ENCODE peak calls at places on chromosomes 16 and 17, in nine cellular contexts. One of them, this sample, is unnamed.

GRCh38 chr17:29379084-29379811 is 10.9 kb upstream of the TAOK1 start:
- DNase-seq in posterior vena cava: no peak
- DNase-seq in osteocyte: no peak
- DNase-seq in aorta: no peak
- DNase-seq in IMR-90: no peak
- DNase-seq in stimulated activated CD8-positive, alpha-beta memory T cell treated with anti-CD3 and anti-CD28 coated beads, Interleukin-4, amount 100 ng/mL, for 24 hours: no peak
- DNase-seq in epithelial cell of prostate: no peak
- DNase-seq in T-helper 1 cell: no peak
- DNase-seq in AG04450: no peak
- DNase-seq in this sample: no peak

GRCh38 chr17:13558588-13558987 is 43.1 kb downstream of the HS3ST3A1 start:
- DNase-seq in AG04450: no peak
- DNase-seq in stimulated activated CD8-positive, alpha-beta memory T cell treated with anti-CD3 and anti-CD28 coated beads, Interleukin-4, amount 100 ng/mL, for 24 hours: no peak
- DNase-seq in IMR-90: no peak
- DNase-seq in T-helper 1 cell: no peak
- DNase-seq in aorta: no peak
- DNase-seq in osteocyte: no peak
- DNase-seq in posterior vena cava: no peak
- DNase-seq in epithelial cell of prostate: no peak
- DNase-seq in this sample: no peak

GRCh38 chr16:2292221-2292620 is 24.3 kb upstream of the RNPS1 start:
- DNase-seq in osteocyte: no peak
- DNase-seq in T-helper 1 cell: no peak
- DNase-seq in IMR-90: no peak
- DNase-seq in AG04450: no peak
- DNase-seq in aorta: no peak
- DNase-seq in posterior vena cava: no peak
- DNase-seq in epithelial cell of prostate: no peak
- DNase-seq in stimulated activated CD8-positive, alpha-beta memory T cell treated with anti-CD3 and anti-CD28 coated beads, Interleukin-4, amount 100 ng/mL, for 24 hours: no peak
- DNase-seq in this sample: no peak

GRCh38 chr16:50774960-50775359 is 33.1 kb downstream of the CYLD start:
- DNase-seq in epithelial cell of prostate: no peak
- DNase-seq in posterior vena cava: no peak
- DNase-seq in osteocyte: no peak
- DNase-seq in AG04450: no peak
- DNase-seq in IMR-90: no peak
- DNase-seq in stimulated activated CD8-positive, alpha-beta memory T cell treated with anti-CD3 and anti-CD28 coated beads, Interleukin-4, amount 100 ng/mL, for 24 hours: no peak
- DNase-seq in aorta: no peak
- DNase-seq in T-helper 1 cell: no peak
- DNase-seq in this sample: no peak

GRCh38 chr17:78421534-78422266 is 43.3 kb downstream of the PGS1 start:
- DNase-seq in stimulated activated CD8-positive, alpha-beta memory T cell treated with anti-CD3 and anti-CD28 coated beads, Interleukin-4, amount 100 ng/mL, for 24 hours: peak
- DNase-seq in aorta: peak
- DNase-seq in T-helper 1 cell: peak
- DNase-seq in AG04450: peak
- DNase-seq in IMR-90: peak
- DNase-seq in posterior vena cava: peak
- DNase-seq in epithelial cell of prostate: no peak
- DNase-seq in osteocyte: peak
- DNase-seq in this sample: no peak

GRCh38 chr16:66848172-66848571 is 4.0 kb downstream of the CA7 start:
- DNase-seq in T-helper 1 cell: no peak
- DNase-seq in AG04450: no peak
- DNase-seq in posterior vena cava: no peak
- DNase-seq in epithelial cell of prostate: no peak
- DNase-seq in stimulated activated CD8-positive, alpha-beta memory T cell treated with anti-CD3 and anti-CD28 coated beads, Interleukin-4, amount 100 ng/mL, for 24 hours: no peak
- DNase-seq in aorta: no peak
- DNase-seq in IMR-90: no peak
- DNase-seq in osteocyte: no peak
- DNase-seq in this sample: no peak

GRCh38 chr16:57534881-57535658 is 1.3 kb downstream of the CCDC102A start:
- DNase-seq in T-helper 1 cell: no peak
- DNase-seq in aorta: no peak
- DNase-seq in IMR-90: no peak
- DNase-seq in posterior vena cava: peak
- DNase-seq in stimulated activated CD8-positive, alpha-beta memory T cell treated with anti-CD3 and anti-CD28 coated beads, Interleukin-4, amount 100 ng/mL, for 24 hours: no peak
- DNase-seq in AG04450: no peak
- DNase-seq in osteocyte: peak
- DNase-seq in epithelial cell of prostate: no peak
- DNase-seq in this sample: no peak

GRCh38 chr17:50470451-50470850 is 1.8 kb upstream of the CHAD start:
- DNase-seq in epithelial cell of prostate: no peak
- DNase-seq in AG04450: no peak
- DNase-seq in IMR-90: no peak
- DNase-seq in posterior vena cava: peak
- DNase-seq in aorta: no peak
- DNase-seq in osteocyte: no peak
- DNase-seq in T-helper 1 cell: no peak
- DNase-seq in stimulated activated CD8-positive, alpha-beta memory T cell treated with anti-CD3 and anti-CD28 coated beads, Interleukin-4, amount 100 ng/mL, for 24 hours: no peak
- DNase-seq in this sample: no peak

GRCh38 chr16:66961065-66961744 is at the start of gene CES3:
- DNase-seq in aorta: peak
- DNase-seq in osteocyte: no peak
- DNase-seq in T-helper 1 cell: peak
- DNase-seq in IMR-90: peak
- DNase-seq in epithelial cell of prostate: no peak
- DNase-seq in posterior vena cava: no peak
- DNase-seq in stimulated activated CD8-positive, alpha-beta memory T cell treated with anti-CD3 and anti-CD28 coated beads, Interleukin-4, amount 100 ng/mL, for 24 hours: peak
- DNase-seq in AG04450: peak
- DNase-seq in this sample: no peak

GRCh38 chr16:2776500-2777139 is 460 bp downstream of the ELOB start:
- DNase-seq in aorta: peak
- DNase-seq in T-helper 1 cell: no peak
- DNase-seq in IMR-90: no peak
- DNase-seq in posterior vena cava: no peak
- DNase-seq in epithelial cell of prostate: no peak
- DNase-seq in osteocyte: no peak
- DNase-seq in AG04450: no peak
- DNase-seq in stimulated activated CD8-positive, alpha-beta memory T cell treated with anti-CD3 and anti-CD28 coated beads, Interleukin-4, amount 100 ng/mL, for 24 hours: no peak
- DNase-seq in this sample: no peak

GRCh38 chr16:17414421-17414820 is 56.3 kb downstream of the XYLT1 start:
- DNase-seq in posterior vena cava: no peak
- DNase-seq in epithelial cell of prostate: no peak
- DNase-seq in aorta: no peak
- DNase-seq in osteocyte: no peak
- DNase-seq in T-helper 1 cell: no peak
- DNase-seq in IMR-90: no peak
- DNase-seq in stimulated activated CD8-positive, alpha-beta memory T cell treated with anti-CD3 and anti-CD28 coated beads, Interleukin-4, amount 100 ng/mL, for 24 hours: no peak
- DNase-seq in AG04450: no peak
- DNase-seq in this sample: no peak

GRCh38 chr17:37135581-37135980 is 186.8 kb downstream of the AATF start:
- DNase-seq in osteocyte: no peak
- DNase-seq in T-helper 1 cell: no peak
- DNase-seq in aorta: no peak
- DNase-seq in IMR-90: no peak
- DNase-seq in stimulated activated CD8-positive, alpha-beta memory T cell treated with anti-CD3 and anti-CD28 coated beads, Interleukin-4, amount 100 ng/mL, for 24 hours: no peak
- DNase-seq in AG04450: no peak
- DNase-seq in posterior vena cava: no peak
- DNase-seq in epithelial cell of prostate: no peak
- DNase-seq in this sample: no peak

GRCh38 chr17:61423967-61424649 is 24.5 kb downstream of the TBX2 start:
- DNase-seq in posterior vena cava: no peak
- DNase-seq in aorta: no peak
- DNase-seq in IMR-90: no peak
- DNase-seq in epithelial cell of prostate: no peak
- DNase-seq in osteocyte: peak
- DNase-seq in AG04450: no peak
- DNase-seq in T-helper 1 cell: no peak
- DNase-seq in stimulated activated CD8-positive, alpha-beta memory T cell treated with anti-CD3 and anti-CD28 coated beads, Interleukin-4, amount 100 ng/mL, for 24 hours: no peak
- DNase-seq in this sample: no peak

GRCh38 chr17:31283841-31284240 is 13.2 kb downstream of the OMG start:
- DNase-seq in T-helper 1 cell: no peak
- DNase-seq in AG04450: no peak
- DNase-seq in osteocyte: no peak
- DNase-seq in stimulated activated CD8-positive, alpha-beta memory T cell treated with anti-CD3 and anti-CD28 coated beads, Interleukin-4, amount 100 ng/mL, for 24 hours: no peak
- DNase-seq in IMR-90: no peak
- DNase-seq in aorta: no peak
- DNase-seq in epithelial cell of prostate: no peak
- DNase-seq in posterior vena cava: no peak
- DNase-seq in this sample: no peak

GRCh38 chr17:62707425-62707739 is 79.9 kb downstream of the MRC2 start:
- DNase-seq in stimulated activated CD8-positive, alpha-beta memory T cell treated with anti-CD3 and anti-CD28 coated beads, Interleukin-4, amount 100 ng/mL, for 24 hours: no peak
- DNase-seq in T-helper 1 cell: no peak
- DNase-seq in epithelial cell of prostate: no peak
- DNase-seq in posterior vena cava: peak
- DNase-seq in IMR-90: no peak
- DNase-seq in AG04450: no peak
- DNase-seq in aorta: no peak
- DNase-seq in osteocyte: no peak
- DNase-seq in this sample: no peak

GRCh38 chr17:1203967-1204291 is 24.1 kb upstream of the ABR start:
- DNase-seq in aorta: no peak
- DNase-seq in epithelial cell of prostate: no peak
- DNase-seq in stimulated activated CD8-positive, alpha-beta memory T cell treated with anti-CD3 and anti-CD28 coated beads, Interleukin-4, amount 100 ng/mL, for 24 hours: no peak
- DNase-seq in IMR-90: no peak
- DNase-seq in T-helper 1 cell: no peak
- DNase-seq in AG04450: no peak
- DNase-seq in posterior vena cava: no peak
- DNase-seq in osteocyte: no peak
- DNase-seq in this sample: no peak

GRCh38 chr17:82193520-82194236 is 19.0 kb downstream of the CCDC57 start:
- DNase-seq in epithelial cell of prostate: no peak
- DNase-seq in AG04450: no peak
- DNase-seq in stimulated activated CD8-positive, alpha-beta memory T cell treated with anti-CD3 and anti-CD28 coated beads, Interleukin-4, amount 100 ng/mL, for 24 hours: no peak
- DNase-seq in IMR-90: no peak
- DNase-seq in T-helper 1 cell: no peak
- DNase-seq in osteocyte: no peak
- DNase-seq in posterior vena cava: no peak
- DNase-seq in aorta: peak
- DNase-seq in this sample: no peak

GRCh38 chr17:80815151-80815561 is 176.5 kb upstream of the CHMP6 start:
- DNase-seq in posterior vena cava: no peak
- DNase-seq in AG04450: no peak
- DNase-seq in aorta: peak
- DNase-seq in IMR-90: no peak
- DNase-seq in epithelial cell of prostate: no peak
- DNase-seq in osteocyte: no peak
- DNase-seq in T-helper 1 cell: no peak
- DNase-seq in stimulated activated CD8-positive, alpha-beta memory T cell treated with anti-CD3 and anti-CD28 coated beads, Interleukin-4, amount 100 ng/mL, for 24 hours: no peak
- DNase-seq in this sample: no peak

GRCh38 chr17:72600934-72601333 is 480.1 kb downstream of the SOX9 start:
- DNase-seq in aorta: no peak
- DNase-seq in posterior vena cava: no peak
- DNase-seq in osteocyte: no peak
- DNase-seq in IMR-90: peak
- DNase-seq in AG04450: no peak
- DNase-seq in stimulated activated CD8-positive, alpha-beta memory T cell treated with anti-CD3 and anti-CD28 coated beads, Interleukin-4, amount 100 ng/mL, for 24 hours: no peak
- DNase-seq in T-helper 1 cell: no peak
- DNase-seq in epithelial cell of prostate: no peak
- DNase-seq in this sample: no peak

GRCh38 chr16:87581867-87582220 is 20.5 kb upstream of the JPH3 start:
- DNase-seq in IMR-90: peak
- DNase-seq in osteocyte: peak
- DNase-seq in posterior vena cava: peak
- DNase-seq in epithelial cell of prostate: peak
- DNase-seq in aorta: peak
- DNase-seq in T-helper 1 cell: no peak
- DNase-seq in AG04450: peak
- DNase-seq in stimulated activated CD8-positive, alpha-beta memory T cell treated with anti-CD3 and anti-CD28 coated beads, Interleukin-4, amount 100 ng/mL, for 24 hours: no peak
- DNase-seq in this sample: peak

GRCh38 chr16:87703835-87704375 is 61.9 kb downstream of the KLHDC4 start:
- DNase-seq in posterior vena cava: no peak
- DNase-seq in aorta: no peak
- DNase-seq in epithelial cell of prostate: no peak
- DNase-seq in AG04450: no peak
- DNase-seq in T-helper 1 cell: no peak
- DNase-seq in osteocyte: no peak
- DNase-seq in IMR-90: no peak
- DNase-seq in stimulated activated CD8-positive, alpha-beta memory T cell treated with anti-CD3 and anti-CD28 coated beads, Interleukin-4, amount 100 ng/mL, for 24 hours: no peak
- DNase-seq in this sample: no peak

GRCh38 chr16:69822174-69822935 is 60.2 kb downstream of the WWP2 start:
- DNase-seq in T-helper 1 cell: no peak
- DNase-seq in AG04450: no peak
- DNase-seq in epithelial cell of prostate: no peak
- DNase-seq in posterior vena cava: no peak
- DNase-seq in aorta: no peak
- DNase-seq in IMR-90: no peak
- DNase-seq in stimulated activated CD8-positive, alpha-beta memory T cell treated with anti-CD3 and anti-CD28 coated beads, Interleukin-4, amount 100 ng/mL, for 24 hours: no peak
- DNase-seq in osteocyte: no peak
- DNase-seq in this sample: no peak

GRCh38 chr17:18987230-18987610 is 17.3 kb downstream of the FAM83G start:
- DNase-seq in posterior vena cava: no peak
- DNase-seq in epithelial cell of prostate: no peak
- DNase-seq in osteocyte: no peak
- DNase-seq in T-helper 1 cell: no peak
- DNase-seq in AG04450: no peak
- DNase-seq in IMR-90: no peak
- DNase-seq in stimulated activated CD8-positive, alpha-beta memory T cell treated with anti-CD3 and anti-CD28 coated beads, Interleukin-4, amount 100 ng/mL, for 24 hours: no peak
- DNase-seq in aorta: no peak
- DNase-seq in this sample: no peak